ENCODE peak calls at places on chromosome 20, in nine cellular contexts. J is SK-N-SH, T is HepG2, A is OCI-LY7, G is HCT116, F is H1, O is PC-9, U is fibroblast of lung, Y is GM23248. S is an unnamed sample.

GRCh38 chr20:4029505-4030467 is 14.4 kb upstream of the RNF24 start:
- DNase-seq in J (no peak), T (no peak), A (no peak), G (no peak), F (no peak), O (no peak), U (no peak), Y (no peak), S (peak; percentile 59)

GRCh38 chr20:51398083-51398482 is 144.4 kb downstream of the NFATC2 start:
- DNase-seq in J (no peak), T (no peak), A (no peak), G (no peak), F (no peak), O (no peak), U (no peak), Y (no peak), S (no peak)

GRCh38 chr20:5118220-5119142 is 1.3 kb downstream of the PCNA start:
- DNase-seq in J (no peak), T (no peak), A (peak; percentile 39), G (no peak), F (no peak), O (no peak), U (no peak), Y (peak; percentile 15), S (no peak)

GRCh38 chr20:50245561-50246366 is 55.1 kb downstream of the CEBPB start:
- DNase-seq in J (no peak), T (no peak), A (no peak), G (peak; percentile 23), F (no peak), O (peak; percentile 64), U (peak; percentile 63), Y (peak; percentile 68), S (peak; percentile 75)

GRCh38 chr20:5658897-5659296 is 91.3 kb upstream of the SHLD1 start:
- DNase-seq in J (no peak), T (peak; percentile 71), A (peak; percentile 92), G (no peak), F (no peak), O (no peak), U (peak; percentile 91), Y (peak; percentile 96), S (peak; percentile 12)

GRCh38 chr20:57810511-57811372 is 100.9 kb upstream of the PMEPA1 start:
- DNase-seq in J (no peak), T (peak; percentile 32), A (no peak), G (no peak), F (no peak), O (peak; percentile 86), U (no peak), Y (no peak), S (peak; percentile 50)

GRCh38 chr20:53676987-53677386 is 83.3 kb upstream of the ZNF217 start:
- DNase-seq in J (no peak), T (no peak), A (no peak), G (no peak), F (no peak), O (no peak), U (no peak), Y (no peak), S (no peak)

GRCh38 chr20:237479-237878 is 10.4 kb downstream of the DEFB129 start:
- DNase-seq in J (no peak), T (no peak), A (no peak), G (no peak), F (no peak), O (no peak), U (no peak), Y (peak; percentile 1), S (no peak)

GRCh38 chr20:9147553-9148024 is 78.7 kb downstream of the PLCB4 start:
- DNase-seq in J (no peak), T (no peak), A (no peak), G (no peak), F (no peak), O (no peak), U (peak; percentile 27), Y (peak; percentile 81), S (peak; percentile 61)

GRCh38 chr20:49865559-49865958 is 49.8 kb downstream of the SPATA2 start:
- DNase-seq in J (no peak), T (no peak), A (no peak), G (no peak), F (no peak), O (no peak), U (no peak), Y (peak; percentile 74), S (no peak)

GRCh38 chr20:4684837-4685413 is 36.8 kb upstream of the PRND start:
- DNase-seq in J (no peak), T (peak; percentile 63), A (no peak), G (peak; percentile 40), F (no peak), O (no peak), U (peak; percentile 76), Y (peak; percentile 80), S (peak; percentile 61)

GRCh38 chr20:8722277-8722928 is 346.5 kb upstream of the PLCB4 start:
- DNase-seq in J (peak; percentile 52), T (peak; percentile 83), A (peak; percentile 76), G (peak; percentile 59), F (no peak), O (peak; percentile 41), U (peak; percentile 81), Y (peak; percentile 76), S (peak; percentile 88)

GRCh38 chr20:60030471-60030870 is 72.2 kb downstream of the CDH26 start:
- DNase-seq in J (no peak), T (no peak), A (no peak), G (no peak), F (no peak), O (no peak), U (no peak), Y (no peak), S (no peak)

GRCh38 chr20:36439040-36439730 is 102.1 kb upstream of the MYL9 start:
- DNase-seq in J (peak; percentile 86), T (peak; percentile 59), A (peak; percentile 69), G (peak; percentile 32), F (peak; percentile 96), O (no peak), U (peak; percentile 52), Y (peak; percentile 70), S (peak; percentile 78)

GRCh38 chr20:45970646-45971424 is 1.2 kb downstream of the ZNF335 start:
- DNase-seq in J (peak; percentile 53), T (no peak), A (peak; percentile 39), G (no peak), F (no peak), O (peak; percentile 32), U (no peak), Y (peak; percentile 75), S (no peak)

GRCh38 chr20:12269579-12269978 is 351.9 kb downstream of the BTBD3 start:
- DNase-seq in J (no peak), T (no peak), A (no peak), G (no peak), F (no peak), O (no peak), U (no peak), Y (no peak), S (no peak)

GRCh38 chr20:34558320-34559202 is at the start of gene MAP1LC3A:
- DNase-seq in J (peak; percentile 99), T (no peak), A (no peak), G (no peak), F (peak; percentile 97), O (no peak), U (peak; percentile 97), Y (peak; percentile 99), S (peak; percentile 70)

GRCh38 chr20:21322083-21322710 is 19.1 kb downstream of the XRN2 start:
- DNase-seq in J (no peak), T (no peak), A (no peak), G (no peak), F (no peak), O (no peak), U (peak; percentile 24), Y (no peak), S (no peak)

GRCh38 chr20:20085812-20086211 is 33.5 kb downstream of the CFAP61 start:
- DNase-seq in J (no peak), T (no peak), A (no peak), G (no peak), F (no peak), O (no peak), U (no peak), Y (peak; percentile 23), S (no peak)

DNA sequence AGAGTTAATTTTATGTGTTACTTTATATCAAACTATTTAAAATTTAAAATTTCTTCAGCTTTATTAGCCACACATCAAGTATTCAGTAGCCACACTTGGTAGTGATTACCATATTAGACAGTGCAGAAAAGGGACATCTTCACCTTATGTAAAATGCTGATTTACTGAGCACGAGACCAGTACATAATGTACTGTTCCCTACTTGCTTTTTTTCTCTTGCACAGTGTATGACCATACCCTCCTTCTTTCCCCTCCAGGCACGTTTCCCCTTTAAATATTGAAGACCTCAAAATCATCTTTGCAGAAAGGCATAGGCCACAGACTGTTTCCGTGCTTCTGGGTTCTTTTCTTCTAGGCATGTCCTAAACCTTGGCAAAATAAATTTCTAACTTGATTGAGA is 18.0 kb downstream of the DSTN start:
- DNase-seq in J (no peak), T (no peak), A (no peak), G (no peak), F (no peak), O (no peak), U (no peak), Y (no peak), S (no peak)
- H4K20me1 ChIP-seq in J (peaks cover 99% of the 10 kb centered on the region), T (no peaks in the 10 kb centered on the region), A (peaks cover 3% of the 10 kb centered on the region), G (peaks cover 7% of the 10 kb centered on the region), F (no peaks in the 10 kb centered on the region), O (peaks cover 42% of the 10 kb centered on the region), U (peaks cover 17% of the 10 kb centered on the region), Y (peaks cover 54% of the 10 kb centered on the region), S (peaks cover 44% of the 10 kb centered on the region)

DNA sequence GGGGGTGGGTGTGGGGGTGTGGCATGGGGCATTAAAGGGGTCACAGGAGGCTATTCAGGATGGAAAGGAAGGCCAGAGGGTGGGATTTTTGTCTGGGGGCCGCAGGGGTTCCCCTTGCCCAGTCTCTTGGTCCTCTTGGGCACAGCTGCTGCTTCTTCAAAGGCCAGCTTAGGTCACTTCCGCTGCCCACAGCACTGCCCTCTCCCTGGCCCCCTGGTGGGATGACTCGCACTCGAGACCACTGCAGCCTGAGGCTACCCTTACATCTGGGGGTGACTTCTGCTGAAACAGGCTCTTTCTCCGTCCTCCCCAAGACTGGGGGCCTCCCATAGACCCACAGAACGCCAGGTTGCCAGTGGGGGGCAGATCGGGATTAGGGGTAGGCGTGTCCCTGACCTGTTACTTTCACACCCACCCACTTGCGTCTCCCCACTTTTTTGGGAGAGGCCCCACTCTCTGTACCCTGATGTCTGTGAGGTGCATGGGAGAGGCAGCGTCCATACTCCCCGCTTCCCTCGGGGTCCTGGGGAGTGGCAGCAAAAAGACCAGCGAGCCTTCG is 1.3 kb downstream of the LKAAEAR1 start:
- DNase-seq in J (no peak), T (no peak), A (no peak), G (no peak), F (no peak), O (no peak), U (no peak), Y (no peak), S (no peak)
- H3K4me1 ChIP-seq in J (peaks cover 36% of the 10 kb centered on the region), T (peaks cover 61% of the 10 kb centered on the region), A (peaks cover 25% of the 10 kb centered on the region), G (peaks cover 14% of the 10 kb centered on the region), F (no peaks in the 10 kb centered on the region), O (peaks cover 12% of the 10 kb centered on the region), U (peaks cover 10% of the 10 kb centered on the region), Y (peaks cover 10% of the 10 kb centered on the region), S (peaks cover 30% of the 10 kb centered on the region)

GRCh38 chr20:47558295-47558694 is 56.6 kb downstream of the NCOA3 start:
- DNase-seq in J (no peak), T (no peak), A (no peak), G (no peak), F (no peak), O (no peak), U (no peak), Y (peak; percentile 24), S (no peak)
- H3K79me2 ChIP-seq in J (peaks cover 54% of the 10 kb centered on the region), T (peaks cover 81% of the 10 kb centered on the region), A (peaks cover 86% of the 10 kb centered on the region), G (peaks cover 40% of the 10 kb centered on the region), F (peaks cover 9% of the 10 kb centered on the region), O (peaks cover 88% of the 10 kb centered on the region), U (peaks cover 2% of the 10 kb centered on the region), Y (peaks cover 88% of the 10 kb centered on the region), S (peaks cover 79% of the 10 kb centered on the region)

GRCh38 chr20:64079273-64080012 is at the start of gene RGS19:
- DNase-seq in J (peak; percentile 96), T (peak; percentile 70), A (peak; percentile 87), G (no peak), F (peak; percentile 86), O (no peak), U (peak; percentile 44), Y (peak; percentile 67), S (peak; percentile 86)
- H4K20me1 ChIP-seq in J (no peaks in the 10 kb centered on the region), T (peaks cover 9% of the 10 kb centered on the region), A (no peaks in the 10 kb centered on the region), G (no peaks in the 10 kb centered on the region), F (peaks cover under 1% of the 10 kb centered on the region), O (peaks cover 8% of the 10 kb centered on the region), U (no peaks in the 10 kb centered on the region), Y (no peaks in the 10 kb centered on the region), S (no peaks in the 10 kb centered on the region)

S was measured in PC-3.